ENCODE peak calls at places on chromosomes 2 and 18, in four cellular contexts. One of them, this sample, is unnamed.

GRCh38 chr2:205835251-205835900 is 153.1 kb downstream of the NRP2 start:
- DNase-seq in WTC11: no peak
- DNase-seq in HepG2: no peak
- DNase-seq in K562: no peak
- DNase-seq in this sample: no peak

GRCh38 chr2:63697160-63697559 is 108.4 kb downstream of the MDH1 start:
- DNase-seq in WTC11: no peak
- DNase-seq in HepG2: no peak
- DNase-seq in K562: no peak
- DNase-seq in this sample: no peak

GRCh38 chr2:31901900-31902299 is 108.9 kb downstream of the MEMO1 start:
- DNase-seq in WTC11: no peak
- DNase-seq in HepG2: no peak
- DNase-seq in K562: no peak
- DNase-seq in this sample: no peak

GRCh38 chr2:219641390-219642063 is 14.1 kb downstream of the SLC4A3 start:
- DNase-seq in WTC11: no peak
- DNase-seq in HepG2: no peak
- DNase-seq in K562: no peak
- DNase-seq in this sample: no peak

GRCh38 chr2:222747526-222748160 is 76.2 kb downstream of the MOGAT1 start:
- DNase-seq in WTC11: no peak
- DNase-seq in HepG2: no peak
- DNase-seq in K562: no peak
- DNase-seq in this sample: no peak

GRCh38 chr2:42028571-42029148 is 19.2 kb upstream of the PKDCC start:
- DNase-seq in WTC11: no peak
- DNase-seq in HepG2: no peak
- DNase-seq in K562: no peak
- DNase-seq in this sample: no peak

GRCh38 chr2:235724964-235725603 is 231.2 kb downstream of the AGAP1 start:
- DNase-seq in WTC11: no peak
- DNase-seq in HepG2: no peak
- DNase-seq in K562: no peak
- DNase-seq in this sample: no peak

GRCh38 chr18:31977270-31977872 is 34.4 kb upstream of the TRAPPC8 start:
- DNase-seq in WTC11: peak; percentile 56
- DNase-seq in HepG2: peak; percentile 68
- DNase-seq in K562: peak; percentile 76
- DNase-seq in this sample: peak; percentile 57

GRCh38 chr2:117714110-117714509 is 100.4 kb upstream of the DDX18 start:
- DNase-seq in WTC11: no peak
- DNase-seq in HepG2: no peak
- DNase-seq in K562: no peak
- DNase-seq in this sample: peak; percentile 44

GRCh38 chr2:8754056-8754790 is 72.4 kb downstream of the ID2 start:
- DNase-seq in WTC11: no peak
- DNase-seq in HepG2: no peak
- DNase-seq in K562: no peak
- DNase-seq in this sample: peak; percentile 55

GRCh38 chr2:20588918-20589871 is 61.7 kb downstream of the HS1BP3 start:
- DNase-seq in WTC11: no peak
- DNase-seq in HepG2: no peak
- DNase-seq in K562: no peak
- DNase-seq in this sample: no peak

GRCh38 chr18:61892683-61893303 is at the start of gene RNF152:
- DNase-seq in WTC11: peak; percentile 53
- DNase-seq in HepG2: no peak
- DNase-seq in K562: no peak
- DNase-seq in this sample: peak; percentile 75

GRCh38 chr2:225930687-225931086 is 531.2 kb downstream of the NYAP2 start:
- DNase-seq in WTC11: no peak
- DNase-seq in HepG2: no peak
- DNase-seq in K562: no peak
- DNase-seq in this sample: no peak

GRCh38 chr2:30688956-30689401 is 118.3 kb downstream of the CAPN13 start:
- DNase-seq in WTC11: no peak
- DNase-seq in HepG2: no peak
- DNase-seq in K562: no peak
- DNase-seq in this sample: peak; percentile 64

GRCh38 chr2:215812966-215813365 is 200.4 kb downstream of the MREG start:
- DNase-seq in WTC11: no peak
- DNase-seq in HepG2: no peak
- DNase-seq in K562: no peak
- DNase-seq in this sample: no peak

GRCh38 chr2:213609570-213610170 is 325.4 kb downstream of the SPAG16 start:
- DNase-seq in WTC11: no peak
- DNase-seq in HepG2: no peak
- DNase-seq in K562: no peak
- DNase-seq in this sample: no peak

GRCh38 chr18:5975111-5975622 is 79.8 kb upstream of the TMEM200C start:
- DNase-seq in WTC11: no peak
- DNase-seq in HepG2: no peak
- DNase-seq in K562: no peak
- DNase-seq in this sample: no peak

GRCh38 chr2:166406374-166406773 is 30.6 kb upstream of the SCN9A start:
- DNase-seq in WTC11: no peak
- DNase-seq in HepG2: no peak
- DNase-seq in K562: no peak
- DNase-seq in this sample: no peak

GRCh38 chr2:39232141-39232540 is 11.6 kb downstream of the CDKL4 start:
- DNase-seq in WTC11: no peak
- DNase-seq in HepG2: no peak
- DNase-seq in K562: no peak
- DNase-seq in this sample: no peak

GRCh38 chr2:191501390-191502168 is 176.4 kb upstream of the NABP1 start:
- DNase-seq in WTC11: no peak
- DNase-seq in HepG2: peak; percentile 35
- DNase-seq in K562: no peak
- DNase-seq in this sample: peak; percentile 48

GRCh38 chr18:42231796-42232195 is 276.8 kb downstream of the PIK3C3 start:
- DNase-seq in WTC11: no peak
- DNase-seq in HepG2: no peak
- DNase-seq in K562: no peak
- DNase-seq in this sample: no peak

GRCh38 chr2:53021285-53021684 is 746.3 kb upstream of the CHAC2 start:
- DNase-seq in WTC11: no peak
- DNase-seq in HepG2: no peak
- DNase-seq in K562: no peak
- DNase-seq in this sample: no peak

GRCh38 chr18:22347624-22348511 is 69.8 kb downstream of the CTAGE1 start:
- DNase-seq in WTC11: peak; percentile 23
- DNase-seq in HepG2: no peak
- DNase-seq in K562: no peak
- DNase-seq in this sample: no peak

DNA sequence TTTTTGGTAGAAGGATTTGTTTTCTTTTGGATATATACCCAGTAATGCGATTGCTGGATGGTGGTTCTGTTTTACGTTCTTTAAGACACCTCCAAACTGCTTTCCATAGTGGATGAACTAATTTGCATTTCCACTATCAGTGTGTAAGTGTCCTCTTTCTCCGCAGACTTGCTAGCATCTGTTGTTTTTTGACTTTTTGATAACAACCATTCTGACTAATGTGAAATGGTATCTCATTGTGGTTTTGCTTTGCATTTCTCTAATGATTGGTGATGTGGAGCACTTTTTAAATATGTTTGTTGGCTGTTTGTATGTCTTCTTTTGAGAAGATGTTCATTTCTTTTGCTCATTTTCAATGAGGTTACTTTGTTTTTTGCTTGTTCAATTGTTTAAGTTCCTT is 260.9 kb upstream of the CWC22 start:
- DNase-seq in WTC11: no peak
- DNase-seq in HepG2: no peak
- DNase-seq in K562: no peak
- DNase-seq in this sample: no peak
- TF ChIP-seq FOXJ3 in WTC11: no peak
- TF ChIP-seq FOXJ3 in HepG2: no peak
- TF ChIP-seq FOXJ3 in K562: no peak
- TF ChIP-seq FOXJ3 in this sample: no peak

GRCh38 chr18:23838233-23838632 is 149.0 kb downstream of the LAMA3 start:
- DNase-seq in WTC11: no peak
- DNase-seq in HepG2: no peak
- DNase-seq in K562: no peak
- DNase-seq in this sample: no peak

GRCh38 chr18:23837591-23837990 is 148.3 kb downstream of the LAMA3 start:
- DNase-seq in WTC11: no peak
- DNase-seq in HepG2: no peak
- DNase-seq in K562: no peak
- DNase-seq in this sample: no peak

GRCh38 chr18:23835506-23835905 is 146.3 kb downstream of the LAMA3 start:
- DNase-seq in WTC11: no peak
- DNase-seq in HepG2: no peak
- DNase-seq in K562: no peak
- DNase-seq in this sample: no peak

GRCh38 chr18:23842305-23842704 is 153.1 kb downstream of the LAMA3 start:
- DNase-seq in WTC11: no peak
- DNase-seq in HepG2: no peak
- DNase-seq in K562: no peak
- DNase-seq in this sample: no peak

GRCh38 chr18:23838801-23839366 is 149.6 kb downstream of the LAMA3 start:
- DNase-seq in WTC11: no peak
- DNase-seq in HepG2: no peak
- DNase-seq in K562: no peak
- DNase-seq in this sample: no peak
- TF ChIP-seq FOXJ3 in WTC11: no peak
- TF ChIP-seq FOXJ3 in HepG2: no peak
- TF ChIP-seq FOXJ3 in K562: no peak
- TF ChIP-seq FOXJ3 in this sample: no peak

GRCh38 chr2:233497692-233498091 is 68.9 kb downstream of the USP40 start:
- DNase-seq in WTC11: no peak
- DNase-seq in HepG2: no peak
- DNase-seq in K562: no peak
- DNase-seq in this sample: no peak
- TF ChIP-seq FOXJ3 in WTC11: no peak
- TF ChIP-seq FOXJ3 in HepG2: no peak
- TF ChIP-seq FOXJ3 in K562: no peak
- TF ChIP-seq FOXJ3 in this sample: no peak

GRCh38 chr18:49016648-49017539 is 66.1 kb upstream of the SMAD7 start:
- DNase-seq in WTC11: no peak
- DNase-seq in HepG2: peak; percentile 78
- DNase-seq in K562: peak; percentile 50
- DNase-seq in this sample: peak; percentile 40
- TF ChIP-seq FOXJ3 in WTC11: no peak
- TF ChIP-seq FOXJ3 in HepG2: no peak
- TF ChIP-seq FOXJ3 in K562: no peak
- TF ChIP-seq FOXJ3 in this sample: no peak

GRCh38 chr2:204722691-204723090 is 177.4 kb downstream of the PARD3B start:
- DNase-seq in WTC11: no peak
- DNase-seq in HepG2: no peak
- DNase-seq in K562: no peak
- DNase-seq in this sample: no peak
- TF ChIP-seq FOXJ3 in WTC11: no peak
- TF ChIP-seq FOXJ3 in HepG2: no peak
- TF ChIP-seq FOXJ3 in K562: no peak
- TF ChIP-seq FOXJ3 in this sample: no peak

GRCh38 chr2:56248965-56249742 is 65.4 kb downstream of the CCDC85A start:
- DNase-seq in WTC11: no peak
- DNase-seq in HepG2: no peak
- DNase-seq in K562: no peak
- DNase-seq in this sample: no peak
- TF ChIP-seq FOXJ3 in WTC11: no peak
- TF ChIP-seq FOXJ3 in HepG2: no peak
- TF ChIP-seq FOXJ3 in K562: no peak
- TF ChIP-seq FOXJ3 in this sample: no peak

DNA sequence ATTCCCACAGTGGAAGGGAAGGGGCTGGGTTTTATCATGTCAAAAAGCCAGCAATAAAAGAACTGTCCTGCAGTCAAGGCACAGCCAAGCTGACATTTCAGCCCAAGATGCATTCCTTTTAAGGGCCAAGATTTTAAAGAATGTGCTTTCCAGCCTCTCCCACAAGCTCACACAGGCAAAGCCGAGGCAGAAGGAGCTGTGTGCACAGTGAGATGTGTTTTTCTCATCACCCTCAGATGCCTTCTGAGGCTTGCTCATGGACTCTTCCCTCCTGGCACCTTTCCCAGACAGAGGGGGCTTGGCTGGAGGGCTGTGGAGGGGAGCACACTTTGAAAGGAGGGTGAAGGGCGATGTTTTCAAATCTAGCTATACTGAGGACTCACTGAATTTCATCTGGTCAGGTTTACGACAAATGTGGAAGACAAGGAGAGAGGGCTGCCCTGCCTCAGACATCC is 97.7 kb upstream of the KLHL29 start:
- DNase-seq in WTC11: no peak
- DNase-seq in HepG2: no peak
- DNase-seq in K562: no peak
- DNase-seq in this sample: no peak
- TF ChIP-seq FOXJ3 in WTC11: no peak
- TF ChIP-seq FOXJ3 in HepG2: no peak
- TF ChIP-seq FOXJ3 in K562: no peak
- TF ChIP-seq FOXJ3 in this sample: no peak

DNA sequence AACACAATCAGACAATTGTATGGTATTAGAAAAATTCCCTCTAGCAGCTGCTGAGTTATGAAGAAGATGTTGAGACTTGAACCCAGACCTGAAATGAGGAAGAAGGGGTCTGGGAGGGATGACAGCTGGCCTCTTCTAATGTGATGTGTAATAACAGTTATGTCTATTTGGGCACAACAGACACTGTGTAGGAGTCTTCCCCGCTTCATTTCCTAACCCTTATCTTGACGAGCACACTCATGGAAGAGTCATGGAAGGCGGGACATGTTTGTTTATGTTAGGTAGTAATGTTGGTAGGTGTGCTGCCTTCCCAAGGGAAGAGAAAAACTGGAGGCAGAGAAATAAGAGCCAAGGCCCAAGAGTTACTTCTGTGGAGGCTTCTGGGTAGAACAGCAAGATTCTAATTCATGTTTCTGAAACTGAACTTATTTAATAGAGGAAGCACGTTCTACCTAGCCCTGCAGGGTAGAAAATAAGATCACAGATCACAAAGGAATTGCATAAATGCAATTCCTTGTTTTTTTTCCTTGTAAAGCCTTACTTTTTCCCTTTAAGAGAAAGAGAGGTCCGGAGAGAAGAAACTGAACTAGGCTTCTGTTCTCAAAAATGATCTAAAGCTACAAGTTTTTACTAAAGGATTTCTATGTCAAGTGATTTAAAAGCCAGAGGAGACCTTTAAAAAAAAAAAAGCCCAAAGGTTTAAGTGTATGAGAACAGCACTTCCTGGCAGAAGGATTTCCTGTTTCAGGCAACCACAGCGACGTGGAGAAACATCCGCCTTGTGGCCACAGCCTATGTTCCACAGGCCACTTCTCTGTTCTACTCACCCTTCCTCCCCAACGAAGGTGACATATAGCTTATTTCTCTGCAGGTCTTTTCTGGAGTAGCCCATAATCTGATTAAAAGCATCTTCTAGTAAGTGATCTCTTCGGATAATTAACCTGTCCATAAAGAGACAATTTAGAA is 68.5 kb upstream of the STK17B start:
- DNase-seq in WTC11: no peak
- DNase-seq in HepG2: no peak
- DNase-seq in K562: peak; percentile 71
- DNase-seq in this sample: no peak
- TF ChIP-seq FOXJ3 in WTC11: no peak
- TF ChIP-seq FOXJ3 in HepG2: no peak
- TF ChIP-seq FOXJ3 in K562: no peak
- TF ChIP-seq FOXJ3 in this sample: no peak